ENCODE peak calls at places on chromosomes 6 and 20, in eight cellular contexts. One of them, this sample, is unnamed.

GRCh38 chr6:166988674-166989201 is 10.5 kb upstream of the CEP43 start:
- DNase-seq in H1: no peak
- DNase-seq in skeletal muscle cell: no peak
- DNase-seq in lower lobe of right lung: no peak
- DNase-seq in dorsolateral prefrontal cortex: no peak
- DNase-seq in stomach: no peak
- DNase-seq in choroid plexus epithelial cell: no peak
- DNase-seq in breast epithelium: no peak
- DNase-seq in this sample: no peak

GRCh38 chr6:4491501-4492260 is 284.5 kb upstream of the CDYL start:
- DNase-seq in H1: no peak
- DNase-seq in skeletal muscle cell: peak
- DNase-seq in lower lobe of right lung: no peak
- DNase-seq in dorsolateral prefrontal cortex: no peak
- DNase-seq in stomach: no peak
- DNase-seq in choroid plexus epithelial cell: peak
- DNase-seq in breast epithelium: no peak
- DNase-seq in this sample: no peak

GRCh38 chr6:143160439-143161220 is 99.9 kb downstream of the AIG1 start:
- DNase-seq in H1: no peak
- DNase-seq in skeletal muscle cell: no peak
- DNase-seq in lower lobe of right lung: no peak
- DNase-seq in dorsolateral prefrontal cortex: peak
- DNase-seq in stomach: no peak
- DNase-seq in choroid plexus epithelial cell: no peak
- DNase-seq in breast epithelium: no peak
- DNase-seq in this sample: no peak

GRCh38 chr6:167717455-167717854 is 109.3 kb upstream of the AFDN start:
- DNase-seq in H1: no peak
- DNase-seq in skeletal muscle cell: no peak
- DNase-seq in lower lobe of right lung: no peak
- DNase-seq in dorsolateral prefrontal cortex: no peak
- DNase-seq in stomach: no peak
- DNase-seq in choroid plexus epithelial cell: no peak
- DNase-seq in breast epithelium: peak
- DNase-seq in this sample: no peak

GRCh38 chr6:107118976-107119375 is 3.7 kb upstream of the BEND3 start:
- DNase-seq in H1: no peak
- DNase-seq in skeletal muscle cell: no peak
- DNase-seq in lower lobe of right lung: no peak
- DNase-seq in dorsolateral prefrontal cortex: no peak
- DNase-seq in stomach: no peak
- DNase-seq in choroid plexus epithelial cell: peak
- DNase-seq in breast epithelium: no peak
- DNase-seq in this sample: no peak

GRCh38 chr6:45946887-45947286 is 68.8 kb downstream of the CLIC5 start:
- DNase-seq in H1: no peak
- DNase-seq in skeletal muscle cell: peak
- DNase-seq in lower lobe of right lung: no peak
- DNase-seq in dorsolateral prefrontal cortex: no peak
- DNase-seq in stomach: no peak
- DNase-seq in choroid plexus epithelial cell: peak
- DNase-seq in breast epithelium: no peak
- DNase-seq in this sample: no peak

GRCh38 chr6:20319520-20320357 is 81.9 kb upstream of the E2F3 start:
- DNase-seq in H1: no peak
- DNase-seq in skeletal muscle cell: no peak
- DNase-seq in lower lobe of right lung: peak
- DNase-seq in dorsolateral prefrontal cortex: no peak
- DNase-seq in stomach: peak
- DNase-seq in choroid plexus epithelial cell: no peak
- DNase-seq in breast epithelium: no peak
- DNase-seq in this sample: peak

GRCh38 chr6:31070711-31071197 is 41.6 kb downstream of the C6orf15 start:
- DNase-seq in H1: peak
- DNase-seq in skeletal muscle cell: peak
- DNase-seq in lower lobe of right lung: no peak
- DNase-seq in dorsolateral prefrontal cortex: no peak
- DNase-seq in stomach: peak
- DNase-seq in choroid plexus epithelial cell: peak
- DNase-seq in breast epithelium: no peak
- DNase-seq in this sample: no peak

DNA sequence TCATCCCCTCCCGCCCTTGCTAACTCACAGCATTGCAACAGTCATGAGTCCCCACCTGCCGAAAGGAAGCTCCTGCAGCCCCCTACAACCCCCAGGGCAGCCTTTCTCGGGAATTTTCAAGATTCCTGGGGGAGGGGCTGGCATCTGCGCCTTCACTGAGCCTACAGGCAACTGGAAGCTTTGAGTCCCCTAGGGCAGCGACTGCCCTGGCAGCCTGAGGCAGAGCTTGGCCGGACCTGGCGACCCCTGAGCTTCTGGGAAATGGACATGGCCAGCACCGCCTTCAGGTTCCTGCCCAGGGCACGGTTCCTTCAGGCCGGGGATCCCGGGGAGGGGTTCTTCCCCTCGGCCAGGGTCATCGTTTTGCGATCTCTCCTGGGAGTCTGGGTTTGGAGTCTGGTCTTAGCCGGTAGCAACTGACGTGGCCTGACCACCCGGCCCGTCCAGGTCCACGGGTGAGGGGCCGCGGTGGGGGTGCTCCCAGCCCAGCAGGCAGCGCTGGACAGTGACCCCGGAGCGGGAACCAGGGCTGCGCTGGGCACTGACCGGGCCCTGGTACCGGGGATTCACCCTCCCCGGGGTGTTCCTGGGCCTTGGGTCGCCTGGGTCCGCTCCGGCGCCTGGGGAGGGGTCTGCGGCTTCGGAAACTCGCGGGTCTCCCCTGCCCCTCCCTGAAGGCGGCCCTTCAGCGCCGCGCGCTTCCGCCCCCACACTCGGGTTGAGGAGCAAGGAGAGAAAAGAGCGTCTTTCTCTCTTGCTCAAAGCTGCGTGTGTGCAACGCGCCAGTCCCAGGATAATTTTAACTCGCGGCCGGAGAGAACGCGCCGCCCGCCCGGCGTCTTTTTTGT is 595 bp upstream of the COL9A3 start:
- DNase-seq in H1: peak
- DNase-seq in skeletal muscle cell: no peak
- DNase-seq in lower lobe of right lung: no peak
- DNase-seq in dorsolateral prefrontal cortex: no peak
- DNase-seq in stomach: no peak
- DNase-seq in choroid plexus epithelial cell: no peak
- DNase-seq in breast epithelium: no peak
- DNase-seq in this sample: no peak
- H3K4me3 ChIP-seq in H1: peak
- H3K4me3 ChIP-seq in skeletal muscle cell: peak
- H3K4me3 ChIP-seq in lower lobe of right lung: peak
- H3K4me3 ChIP-seq in dorsolateral prefrontal cortex: peak
- H3K4me3 ChIP-seq in stomach: peak
- H3K4me3 ChIP-seq in choroid plexus epithelial cell: peak
- H3K4me3 ChIP-seq in breast epithelium: peak
- H3K4me3 ChIP-seq in this sample: peak

DNA sequence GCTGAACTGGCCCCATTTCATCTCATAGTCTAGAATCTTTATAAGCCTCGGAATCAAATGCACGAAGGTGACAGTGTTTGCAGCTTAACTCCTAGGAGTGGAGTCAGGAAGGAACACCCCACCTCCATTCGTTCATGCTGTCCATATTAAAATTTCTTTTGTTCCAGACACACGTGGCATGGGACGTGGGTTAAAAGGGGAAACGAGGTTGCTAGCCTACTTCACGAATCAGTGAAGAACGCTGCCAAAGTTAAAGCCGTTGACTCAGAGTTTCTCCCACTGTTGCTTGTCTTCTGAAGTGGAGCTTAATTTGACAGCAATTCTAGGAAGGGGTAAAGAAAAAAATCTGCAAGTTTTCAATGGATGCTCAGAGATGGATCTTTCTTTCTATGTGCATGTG is 499.0 kb downstream of the CD83 start:
- DNase-seq in H1: no peak
- DNase-seq in skeletal muscle cell: no peak
- DNase-seq in lower lobe of right lung: no peak
- DNase-seq in dorsolateral prefrontal cortex: no peak
- DNase-seq in stomach: no peak
- DNase-seq in choroid plexus epithelial cell: no peak
- DNase-seq in breast epithelium: no peak
- DNase-seq in this sample: no peak
- H3K4me3 ChIP-seq in H1: no peak
- H3K4me3 ChIP-seq in skeletal muscle cell: no peak
- H3K4me3 ChIP-seq in lower lobe of right lung: no peak
- H3K4me3 ChIP-seq in dorsolateral prefrontal cortex: no peak
- H3K4me3 ChIP-seq in stomach: no peak
- H3K4me3 ChIP-seq in choroid plexus epithelial cell: no peak
- H3K4me3 ChIP-seq in breast epithelium: no peak
- H3K4me3 ChIP-seq in this sample: no peak

GRCh38 chr6:117932676-117933075 is 25.6 kb downstream of the SLC35F1 start:
- DNase-seq in H1: no peak
- DNase-seq in skeletal muscle cell: no peak
- DNase-seq in lower lobe of right lung: no peak
- DNase-seq in dorsolateral prefrontal cortex: no peak
- DNase-seq in stomach: no peak
- DNase-seq in choroid plexus epithelial cell: no peak
- DNase-seq in breast epithelium: no peak
- DNase-seq in this sample: no peak

GRCh38 chr6:117930645-117931044 is 23.6 kb downstream of the SLC35F1 start:
- DNase-seq in H1: no peak
- DNase-seq in skeletal muscle cell: no peak
- DNase-seq in lower lobe of right lung: no peak
- DNase-seq in dorsolateral prefrontal cortex: no peak
- DNase-seq in stomach: no peak
- DNase-seq in choroid plexus epithelial cell: no peak
- DNase-seq in breast epithelium: no peak
- DNase-seq in this sample: no peak

GRCh38 chr6:117929501-117929900 is 22.4 kb downstream of the SLC35F1 start:
- DNase-seq in H1: no peak
- DNase-seq in skeletal muscle cell: no peak
- DNase-seq in lower lobe of right lung: no peak
- DNase-seq in dorsolateral prefrontal cortex: no peak
- DNase-seq in stomach: no peak
- DNase-seq in choroid plexus epithelial cell: no peak
- DNase-seq in breast epithelium: no peak
- DNase-seq in this sample: no peak

GRCh38 chr6:117932001-117932400 is 24.9 kb downstream of the SLC35F1 start:
- DNase-seq in H1: no peak
- DNase-seq in skeletal muscle cell: no peak
- DNase-seq in lower lobe of right lung: no peak
- DNase-seq in dorsolateral prefrontal cortex: no peak
- DNase-seq in stomach: no peak
- DNase-seq in choroid plexus epithelial cell: no peak
- DNase-seq in breast epithelium: no peak
- DNase-seq in this sample: no peak

DNA sequence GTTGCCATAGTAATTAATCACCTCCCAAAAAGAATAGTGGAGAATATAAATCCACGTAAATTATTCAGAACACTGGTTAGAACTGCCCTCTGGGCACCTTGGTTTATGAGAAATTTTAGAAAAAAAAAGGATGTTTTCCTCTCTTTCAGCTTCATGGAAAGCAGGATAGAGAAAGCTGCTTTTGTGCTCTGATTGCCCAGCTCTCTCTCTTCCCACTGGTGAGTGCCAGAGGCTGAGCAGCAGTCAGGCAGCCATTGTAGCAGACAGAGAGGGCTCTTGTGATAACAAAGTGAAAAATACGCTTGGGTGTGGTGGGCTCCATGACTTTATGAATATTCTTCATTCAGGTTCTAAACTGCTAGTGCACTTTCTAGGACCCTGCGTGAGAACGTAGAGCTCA is 26.4 kb downstream of the SLC35F1 start:
- DNase-seq in H1: no peak
- DNase-seq in skeletal muscle cell: no peak
- DNase-seq in lower lobe of right lung: no peak
- DNase-seq in dorsolateral prefrontal cortex: no peak
- DNase-seq in stomach: no peak
- DNase-seq in choroid plexus epithelial cell: no peak
- DNase-seq in breast epithelium: no peak
- DNase-seq in this sample: no peak
- H3K4me3 ChIP-seq in H1: no peak
- H3K4me3 ChIP-seq in skeletal muscle cell: no peak
- H3K4me3 ChIP-seq in lower lobe of right lung: no peak
- H3K4me3 ChIP-seq in dorsolateral prefrontal cortex: peak
- H3K4me3 ChIP-seq in stomach: no peak
- H3K4me3 ChIP-seq in choroid plexus epithelial cell: no peak
- H3K4me3 ChIP-seq in breast epithelium: no peak
- H3K4me3 ChIP-seq in this sample: no peak

GRCh38 chr6:133854633-133855598 is 34.0 kb upstream of the TCF21 start:
- DNase-seq in H1: no peak
- DNase-seq in skeletal muscle cell: no peak
- DNase-seq in lower lobe of right lung: no peak
- DNase-seq in dorsolateral prefrontal cortex: no peak
- DNase-seq in stomach: no peak
- DNase-seq in choroid plexus epithelial cell: no peak
- DNase-seq in breast epithelium: no peak
- DNase-seq in this sample: no peak
- H3K4me3 ChIP-seq in H1: peak
- H3K4me3 ChIP-seq in skeletal muscle cell: peak
- H3K4me3 ChIP-seq in lower lobe of right lung: no peak
- H3K4me3 ChIP-seq in dorsolateral prefrontal cortex: no peak
- H3K4me3 ChIP-seq in stomach: no peak
- H3K4me3 ChIP-seq in choroid plexus epithelial cell: peak
- H3K4me3 ChIP-seq in breast epithelium: no peak
- H3K4me3 ChIP-seq in this sample: no peak

GRCh38 chr20:52048365-52048764 is 143.2 kb downstream of the ZFP64 start:
- DNase-seq in H1: peak
- DNase-seq in skeletal muscle cell: no peak
- DNase-seq in lower lobe of right lung: no peak
- DNase-seq in dorsolateral prefrontal cortex: no peak
- DNase-seq in stomach: no peak
- DNase-seq in choroid plexus epithelial cell: no peak
- DNase-seq in breast epithelium: no peak
- DNase-seq in this sample: no peak
- H3K4me3 ChIP-seq in H1: peak
- H3K4me3 ChIP-seq in skeletal muscle cell: no peak
- H3K4me3 ChIP-seq in lower lobe of right lung: no peak
- H3K4me3 ChIP-seq in dorsolateral prefrontal cortex: no peak
- H3K4me3 ChIP-seq in stomach: no peak
- H3K4me3 ChIP-seq in choroid plexus epithelial cell: peak
- H3K4me3 ChIP-seq in breast epithelium: no peak
- H3K4me3 ChIP-seq in this sample: no peak